ENCODE peak calls at places on chromosomes 6 and 20, in seven cellular contexts. L, I, E, K, G, J and D are unnamed samples.
A peak's percentile ranks its signal among the peaks of the same experiment; 100 is the strongest.

GRCh38 chr6:122781716-122782115 is 2.2 kb downstream of the FABP7 start:
- DNase-seq in L (no peak), I (no peak), E (no peak), K (no peak), G (no peak), J (no peak), D (no peak)

GRCh38 chr6:126444874-126445273 is 105.0 kb downstream of the CENPW start:
- DNase-seq in L (no peak), I (no peak), E (no peak), K (no peak), G (no peak), J (no peak), D (no peak)

GRCh38 chr6:31308050-31308844 is 36.4 kb upstream of the HLA-C start:
- DNase-seq in L (no peak), I (no peak), E (peak; percentile 53), K (peak; percentile 26), G (peak; percentile 62), J (peak; percentile 88), D (peak; percentile 89)

GRCh38 chr6:169986848-169987498 is 235.6 kb downstream of the ERMARD start:
- DNase-seq in L (no peak), I (no peak), E (no peak), K (no peak), G (peak; percentile 61), J (no peak), D (no peak)

GRCh38 chr6:161561938-161562337 is 288.1 kb upstream of the AGPAT4 start:
- DNase-seq in L (no peak), I (no peak), E (no peak), K (peak; percentile 18), G (no peak), J (peak; percentile 10), D (no peak)

GRCh38 chr6:77466055-77467028 is 3.1 kb upstream of the HTR1B start:
- DNase-seq in L (no peak), I (no peak), E (no peak), K (peak; percentile 61), G (no peak), J (peak; percentile 86), D (no peak)

GRCh38 chr6:86192123-86192522 is 549.4 kb upstream of the SYNCRIP start:
- DNase-seq in L (no peak), I (no peak), E (no peak), K (peak; percentile 59), G (no peak), J (peak; percentile 72), D (no peak)

GRCh38 chr20:40467014-40467413 is 222.0 kb downstream of the MAFB start:
- DNase-seq in L (no peak), I (no peak), E (no peak), K (peak; percentile 80), G (no peak), J (no peak), D (no peak)

GRCh38 chr6:156013155-156013554 is 557.5 kb upstream of the NOX3 start:
- DNase-seq in L (no peak), I (no peak), E (peak; percentile 82), K (peak; percentile 72), G (no peak), J (no peak), D (no peak)

GRCh38 chr20:18983796-18984195 is 170.2 kb downstream of the SCP2D1 start:
- DNase-seq in L (no peak), I (no peak), E (no peak), K (no peak), G (no peak), J (no peak), D (no peak)

GRCh38 chr6:39365281-39366074 is 43.0 kb upstream of the KCNK16 start:
- DNase-seq in L (no peak), I (no peak), E (no peak), K (peak; percentile 37), G (no peak), J (no peak), D (no peak)

GRCh38 chr20:33732166-33732970 is 572 bp downstream of the ZNF341 start:
- DNase-seq in L (peak; percentile 79), I (peak; percentile 32), E (peak; percentile 59), K (peak; percentile 41), G (peak; percentile 93), J (peak; percentile 87), D (peak; percentile 91)

GRCh38 chr6:50264995-50265571 is 215.4 kb upstream of the DEFB112 start:
- DNase-seq in L (no peak), I (no peak), E (no peak), K (peak; percentile 30), G (no peak), J (peak; percentile 61), D (no peak)

GRCh38 chr6:16238057-16238657 is at the start of gene GMPR:
- DNase-seq in L (peak; percentile 81), I (no peak), E (peak; percentile 50), K (peak; percentile 53), G (peak; percentile 90), J (peak; percentile 45), D (peak; percentile 78)

GRCh38 chr20:40706977-40707582 is 18.0 kb upstream of the MAFB start:
- DNase-seq in L (no peak), I (no peak), E (no peak), K (peak; percentile 41), G (no peak), J (peak; percentile 85), D (no peak)

GRCh38 chr20:24779166-24779565 is 169.9 kb upstream of the CST7 start:
- DNase-seq in L (no peak), I (no peak), E (no peak), K (peak; percentile 60), G (peak; percentile 27), J (no peak), D (no peak)

GRCh38 chr6:116287668-116288282 is 8.0 kb upstream of the TSPYL1 start:
- DNase-seq in L (no peak), I (no peak), E (no peak), K (peak; percentile 58), G (no peak), J (peak; percentile 75), D (no peak)

GRCh38 chr6:111361648-111362047 is 121.4 kb downstream of the REV3L start:
- DNase-seq in L (no peak), I (no peak), E (no peak), K (peak; percentile 67), G (no peak), J (peak; percentile 85), D (no peak)

GRCh38 chr6:160387887-160388286 is 39.7 kb downstream of the SLC22A3 start:
- DNase-seq in L (no peak), I (no peak), E (no peak), K (no peak), G (no peak), J (no peak), D (no peak)

GRCh38 chr20:63686492-63687321 is 9.7 kb upstream of the TNFRSF6B start:
- DNase-seq in L (peak; percentile 49), I (no peak), E (no peak), K (no peak), G (peak; percentile 88), J (no peak), D (peak; percentile 81)

GRCh38 chr6:37920667-37921066 is 101.1 kb downstream of the ZFAND3 start:
- DNase-seq in L (no peak), I (no peak), E (no peak), K (no peak), G (no peak), J (peak; percentile 19), D (no peak)

GRCh38 chr6:108888052-108888451 is 39.8 kb downstream of the ARMC2 start:
- DNase-seq in L (no peak), I (no peak), E (no peak), K (no peak), G (no peak), J (no peak), D (no peak)

GRCh38 chr6:108878942-108879341 is 30.7 kb downstream of the ARMC2 start:
- DNase-seq in L (no peak), I (no peak), E (no peak), K (no peak), G (no peak), J (no peak), D (no peak)

GRCh38 chr6:108888745-108889144 is 40.5 kb downstream of the ARMC2 start:
- DNase-seq in L (no peak), I (no peak), E (no peak), K (no peak), G (no peak), J (no peak), D (no peak)

GRCh38 chr6:108884211-108885059 is 36.2 kb downstream of the ARMC2 start:
- DNase-seq in L (no peak), I (no peak), E (no peak), K (no peak), G (no peak), J (peak; percentile 56), D (no peak)

DNA sequence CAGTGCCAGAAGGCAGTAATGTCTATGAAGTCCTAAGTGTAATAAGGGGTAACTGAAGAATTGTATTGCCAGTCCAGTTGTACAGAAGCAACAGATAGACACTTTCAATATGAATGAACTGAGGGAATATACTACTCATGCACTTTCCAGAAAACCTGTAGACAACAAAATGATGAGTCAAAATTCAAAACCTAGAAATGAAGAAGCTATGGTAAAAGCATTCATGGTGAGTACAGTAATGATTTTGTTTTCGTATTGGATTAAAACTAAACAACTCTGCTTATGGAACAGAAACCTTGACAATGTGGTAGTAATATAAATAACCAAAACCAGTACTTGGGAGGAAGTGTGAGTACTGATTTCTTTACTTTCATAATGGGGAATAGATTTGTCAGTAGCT is 35.0 kb downstream of the ARMC2 start:
- DNase-seq in L (no peak), I (peak; percentile 27), E (no peak), K (no peak), G (no peak), J (no peak), D (no peak)
- H3K4me3 ChIP-seq in L (no peak overlapping the region), I (no peak overlapping the region), E (no peak overlapping the region), K (no peak overlapping the region), G (no peak overlapping the region), J (no peak overlapping the region), D (no peak overlapping the region)

DNA sequence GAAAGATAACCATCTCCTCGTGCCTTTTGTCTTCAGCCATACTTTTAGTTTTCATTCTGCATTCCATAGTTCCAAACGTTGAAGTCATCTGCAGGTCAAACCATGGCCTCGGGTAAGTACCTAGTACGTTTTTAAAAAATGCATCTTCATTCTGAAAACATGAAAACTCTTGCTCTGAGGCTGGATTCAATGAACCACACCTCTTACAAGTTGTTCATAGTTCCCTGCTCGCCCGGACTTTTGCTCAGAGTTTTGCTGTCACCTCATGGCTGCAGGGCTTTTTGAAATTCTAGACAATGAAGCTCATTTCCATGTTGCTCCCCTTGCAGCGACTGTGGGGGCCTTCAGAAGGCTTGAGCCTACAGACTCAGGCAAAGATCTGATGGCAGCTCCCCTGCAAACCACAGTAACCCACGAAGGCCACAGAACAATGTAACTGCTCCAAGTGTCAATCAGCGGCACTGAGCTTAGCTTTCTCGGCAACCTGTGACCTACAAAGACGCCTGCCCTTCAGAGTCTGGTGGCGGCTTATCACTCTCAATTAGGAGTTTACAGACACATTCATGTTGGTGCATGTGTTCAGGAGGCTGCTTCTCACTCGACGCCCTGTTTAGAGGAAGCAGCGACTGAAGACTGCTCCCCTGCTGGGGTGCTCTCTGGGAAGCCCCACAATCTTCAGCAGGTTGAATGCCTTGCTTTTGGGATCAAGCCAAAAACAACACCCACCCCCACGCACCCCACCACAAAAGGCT is 61.2 kb downstream of the FOXC1 start:
- DNase-seq in L (no peak), I (peak; percentile 31), E (peak; percentile 45), K (no peak), G (no peak), J (no peak), D (no peak)
- H3K4me3 ChIP-seq in L (no peak overlapping the region), I (peak overlapping the region; percentile 13), E (no peak overlapping the region), K (no peak overlapping the region), G (no peak overlapping the region), J (no peak overlapping the region), D (no peak overlapping the region)

GRCh38 chr20:46357030-46357514 is 48.8 kb upstream of the CDH22 start:
- DNase-seq in L (no peak), I (no peak), E (no peak), K (peak; percentile 24), G (no peak), J (no peak), D (no peak)
- H3K4me3 ChIP-seq in L (no peak overlapping the region), I (no peak overlapping the region), E (no peak overlapping the region), K (no peak overlapping the region), G (no peak overlapping the region), J (no peak overlapping the region), D (no peak overlapping the region)

GRCh38 chr6:42279966-42280629 is 62.4 kb upstream of the MRPS10 start:
- DNase-seq in L (no peak), I (no peak), E (no peak), K (no peak), G (peak; percentile 79), J (peak; percentile 28), D (no peak)
- H3K4me3 ChIP-seq in L (no peak overlapping the region), I (no peak overlapping the region), E (no peak overlapping the region), K (no peak overlapping the region), G (no peak overlapping the region), J (no peak overlapping the region), D (no peak overlapping the region)